ENCODE peak calls at places on chromosomes 3 and 15, in five cellular contexts. W is CD14-positive monocyte, B is astrocyte of the spinal cord, A is A549, L is tibial artery. R is an unnamed sample.

GRCh38 chr3:10495003-10495402 is 10.4 kb downstream of the ATP2B2 start:
- DNase-seq in W (no peak), B (peak; percentile 36), A (peak; percentile 56), L (no peak), R (no peak)

GRCh38 chr15:86691091-86691490 is 611.4 kb downstream of the AGBL1 start:
- DNase-seq in W (no peak), B (no peak), A (no peak), L (no peak), R (no peak)

GRCh38 chr3:15361494-15362214 is 29.3 kb upstream of the SH3BP5 start:
- DNase-seq in W (no peak), B (no peak), A (no peak), L (peak; percentile 25), R (no peak)

GRCh38 chr15:39969871-39970270 is 36.0 kb downstream of the EIF2AK4 start:
- DNase-seq in W (no peak), B (peak; percentile 61), A (no peak), L (peak; percentile 68), R (no peak)

GRCh38 chr3:10653241-10653640 is 147.9 kb upstream of the ATP2B2 start:
- DNase-seq in W (no peak), B (no peak), A (no peak), L (no peak), R (no peak)

GRCh38 chr3:65888980-65889706 is 149.6 kb downstream of the MAGI1 start:
- DNase-seq in W (no peak), B (peak; percentile 97), A (peak; percentile 53), L (no peak), R (no peak)

GRCh38 chr3:13484861-13485590 is 4.9 kb downstream of the HDAC11 start:
- DNase-seq in W (peak; percentile 57), B (peak; percentile 46), A (no peak), L (no peak), R (peak; percentile 79)

GRCh38 chr3:77467702-77468407 is 428.0 kb downstream of the ROBO2 start:
- DNase-seq in W (no peak), B (no peak), A (no peak), L (peak; percentile 33), R (no peak)

GRCh38 chr3:69212411-69213160 is 90.2 kb upstream of the LMOD3 start:
- DNase-seq in W (no peak), B (peak; percentile 83), A (peak; percentile 21), L (no peak), R (no peak)

GRCh38 chr3:124563376-124563775 is 166.9 kb upstream of the UMPS start:
- DNase-seq in W (no peak), B (no peak), A (no peak), L (no peak), R (no peak)

GRCh38 chr15:75508741-75509532 is 57.4 kb upstream of the SIN3A start:
- DNase-seq in W (no peak), B (peak; percentile 67), A (peak; percentile 33), L (no peak), R (no peak)

GRCh38 chr15:35674873-35675781 is 129.2 kb upstream of the DPH6 start:
- DNase-seq in W (no peak), B (peak; percentile 75), A (no peak), L (no peak), R (no peak)

GRCh38 chr3:192409203-192409837 is 318.0 kb downstream of the FGF12 start:
- DNase-seq in W (no peak), B (peak; percentile 47), A (peak; percentile 40), L (no peak), R (no peak)

DNA sequence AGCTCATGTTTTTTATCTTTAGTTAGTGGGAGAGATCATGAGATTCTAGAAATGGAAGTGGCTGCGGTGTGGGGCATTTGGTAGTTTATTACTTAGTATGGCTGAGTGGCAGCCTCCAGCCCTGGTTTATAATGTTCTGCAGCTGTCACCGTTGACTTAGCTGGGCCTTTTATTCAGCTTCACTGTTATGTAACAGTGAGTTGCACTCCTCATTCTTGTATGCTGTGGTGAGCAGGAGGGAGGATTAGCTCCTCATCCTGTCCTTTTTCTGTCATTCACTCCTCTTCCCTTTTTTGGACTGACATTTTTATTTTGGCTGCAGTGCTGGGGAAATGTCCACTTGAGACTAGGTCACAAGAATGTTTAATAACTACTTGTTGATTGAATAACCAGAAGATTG is 29.5 kb downstream of the RAD54L2 start:
- DNase-seq in W (no peak), B (no peak), A (no peak), L (no peak), R (no peak)
- TF ChIP-seq CTCF in W (no peak), B (no peak), A (no peak), L (no peak), R (no peak)

DNA sequence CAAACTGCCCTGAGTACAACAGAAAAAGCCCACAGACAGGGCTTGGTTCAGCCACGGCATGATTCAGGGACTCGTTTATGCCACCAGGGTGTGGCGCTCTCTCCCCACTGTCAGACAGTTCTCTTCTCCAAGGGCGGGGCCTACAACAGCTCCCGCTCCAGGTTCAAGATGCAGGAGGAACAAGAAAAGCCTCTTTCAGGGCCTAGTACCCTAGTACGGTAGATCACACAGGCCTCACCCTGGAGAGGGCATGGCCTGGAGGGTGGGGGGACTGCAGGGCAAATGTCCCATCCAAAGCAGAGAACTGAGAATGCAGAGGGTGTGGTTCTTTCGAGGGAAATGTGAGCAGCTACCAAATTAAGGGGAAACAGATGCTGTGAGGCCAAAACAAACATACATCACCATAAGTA is 12.0 kb downstream of the MESD start:
- DNase-seq in W (no peak), B (peak; percentile 49), A (peak; percentile 68), L (peak; percentile 53), R (peak; percentile 58)
- TF ChIP-seq CTCF in W (peak; percentile 72), B (peak; percentile 64), A (peak; percentile 53), L (no peak), R (peak; percentile 20)

DNA sequence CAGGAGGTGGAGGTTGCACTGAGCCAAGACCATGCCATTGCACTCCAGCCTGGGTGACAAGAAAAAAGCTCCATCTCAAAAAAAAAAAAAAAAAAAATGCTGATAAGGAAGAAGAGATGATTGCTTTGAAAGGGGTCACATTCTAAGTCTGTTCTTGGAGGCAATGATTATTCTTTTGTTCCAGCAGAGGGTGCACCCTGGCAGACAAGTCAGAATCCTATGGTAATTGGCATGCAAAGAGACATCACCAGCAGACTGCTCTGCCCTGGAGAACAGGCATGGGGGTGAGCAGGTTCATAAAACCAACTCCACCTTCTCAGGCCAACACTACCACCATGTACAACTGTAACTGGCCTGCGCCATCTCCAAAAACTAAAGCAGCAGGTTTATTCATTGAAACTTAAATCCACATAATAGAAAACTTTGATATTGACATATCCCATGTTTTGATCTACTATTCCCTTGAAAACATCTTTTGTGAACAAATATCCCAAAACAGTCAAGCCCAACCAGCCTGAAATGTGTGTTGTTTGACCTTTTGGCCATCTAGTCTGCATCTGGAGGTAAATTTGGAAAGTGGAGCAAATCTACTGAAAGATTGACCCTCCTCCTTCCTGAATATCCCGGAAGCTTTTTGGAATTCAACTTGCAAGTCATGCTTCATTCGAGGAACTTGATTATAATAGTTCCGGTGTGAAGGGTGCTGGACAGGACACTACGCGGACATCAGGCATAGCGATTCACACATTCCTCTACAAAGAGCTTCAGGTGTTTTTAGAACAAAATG is 100.3 kb downstream of the MECOM start:
- DNase-seq in W (no peak), B (no peak), A (no peak), L (no peak), R (no peak)
- TF ChIP-seq CTCF in W (no peak), B (no peak), A (no peak), L (no peak), R (no peak)

GRCh38 chr3:107664614-107665013 is 141.9 kb downstream of the BBX start:
- DNase-seq in W (no peak), B (no peak), A (no peak), L (no peak), R (no peak)
- TF ChIP-seq CTCF in W (no peak), B (peak; percentile 21), A (no peak), L (no peak), R (no peak)

R was measured in mesothelial cell of epicardium.